ENCODE peak calls at places on chromosomes 2 and 18, in seven cellular contexts. One of them, this sample, is unnamed.

GRCh38 chr18:3593904-3594759 is 144.2 kb downstream of the TGIF1 start:
- DNase-seq in IMR-90: peak
- DNase-seq in stomach: peak
- DNase-seq in HCT116: peak
- DNase-seq in breast epithelium: peak
- DNase-seq in Peyer's patch: peak
- DNase-seq in body of pancreas: peak
- DNase-seq in this sample: peak

GRCh38 chr2:231662028-231662810 is 46.1 kb upstream of the PTMA start:
- DNase-seq in IMR-90: peak
- DNase-seq in stomach: peak
- DNase-seq in HCT116: peak
- DNase-seq in breast epithelium: peak
- DNase-seq in Peyer's patch: peak
- DNase-seq in body of pancreas: peak
- DNase-seq in this sample: peak

GRCh38 chr2:95698166-95698565 is 106.4 kb downstream of the TRIM43 start:
- DNase-seq in IMR-90: peak
- DNase-seq in stomach: no peak
- DNase-seq in HCT116: no peak
- DNase-seq in breast epithelium: no peak
- DNase-seq in Peyer's patch: no peak
- DNase-seq in body of pancreas: no peak
- DNase-seq in this sample: no peak

GRCh38 chr2:30026091-30027055 is 105.0 kb upstream of the ALK start:
- DNase-seq in IMR-90: peak
- DNase-seq in stomach: peak
- DNase-seq in HCT116: peak
- DNase-seq in breast epithelium: peak
- DNase-seq in Peyer's patch: no peak
- DNase-seq in body of pancreas: peak
- DNase-seq in this sample: peak

GRCh38 chr18:49490246-49490762 is 3.3 kb upstream of the C18orf32 start:
- DNase-seq in IMR-90: no peak
- DNase-seq in stomach: no peak
- DNase-seq in HCT116: no peak
- DNase-seq in breast epithelium: no peak
- DNase-seq in Peyer's patch: no peak
- DNase-seq in body of pancreas: no peak
- DNase-seq in this sample: no peak

GRCh38 chr2:171792922-171793580 is 101.0 kb downstream of the SLC25A12 start:
- DNase-seq in IMR-90: no peak
- DNase-seq in stomach: no peak
- DNase-seq in HCT116: no peak
- DNase-seq in breast epithelium: no peak
- DNase-seq in Peyer's patch: no peak
- DNase-seq in body of pancreas: no peak
- DNase-seq in this sample: no peak

GRCh38 chr2:50126845-50127244 is 905.1 kb downstream of the NRXN1 start:
- DNase-seq in IMR-90: no peak
- DNase-seq in stomach: no peak
- DNase-seq in HCT116: no peak
- DNase-seq in breast epithelium: peak
- DNase-seq in Peyer's patch: peak
- DNase-seq in body of pancreas: no peak
- DNase-seq in this sample: no peak

GRCh38 chr2:5546176-5546575 is 146.0 kb upstream of the SOX11 start:
- DNase-seq in IMR-90: peak
- DNase-seq in stomach: no peak
- DNase-seq in HCT116: no peak
- DNase-seq in breast epithelium: no peak
- DNase-seq in Peyer's patch: no peak
- DNase-seq in body of pancreas: no peak
- DNase-seq in this sample: no peak

GRCh38 chr18:67672142-67672541 is 155.6 kb upstream of the DSEL start:
- DNase-seq in IMR-90: peak
- DNase-seq in stomach: no peak
- DNase-seq in HCT116: no peak
- DNase-seq in breast epithelium: no peak
- DNase-seq in Peyer's patch: no peak
- DNase-seq in body of pancreas: no peak
- DNase-seq in this sample: no peak

GRCh38 chr2:186575856-186576255 is 14.0 kb upstream of the ITGAV start:
- DNase-seq in IMR-90: peak
- DNase-seq in stomach: no peak
- DNase-seq in HCT116: no peak
- DNase-seq in breast epithelium: no peak
- DNase-seq in Peyer's patch: no peak
- DNase-seq in body of pancreas: no peak
- DNase-seq in this sample: no peak

GRCh38 chr18:75538727-75539126 is 111.2 kb upstream of the SMIM21 start:
- DNase-seq in IMR-90: peak
- DNase-seq in stomach: no peak
- DNase-seq in HCT116: no peak
- DNase-seq in breast epithelium: no peak
- DNase-seq in Peyer's patch: no peak
- DNase-seq in body of pancreas: no peak
- DNase-seq in this sample: no peak

GRCh38 chr2:74501335-74502071 is 2.1 kb upstream of the LBX2 start:
- DNase-seq in IMR-90: no peak
- DNase-seq in stomach: no peak
- DNase-seq in HCT116: no peak
- DNase-seq in breast epithelium: no peak
- DNase-seq in Peyer's patch: no peak
- DNase-seq in body of pancreas: no peak
- DNase-seq in this sample: no peak

GRCh38 chr2:74504591-74504990 is 2.9 kb downstream of the PCGF1 start:
- DNase-seq in IMR-90: no peak
- DNase-seq in stomach: no peak
- DNase-seq in HCT116: no peak
- DNase-seq in breast epithelium: no peak
- DNase-seq in Peyer's patch: no peak
- DNase-seq in body of pancreas: no peak
- DNase-seq in this sample: no peak

GRCh38 chr2:74502147-74502719 is 2.8 kb upstream of the LBX2 start:
- DNase-seq in IMR-90: no peak
- DNase-seq in stomach: peak
- DNase-seq in HCT116: no peak
- DNase-seq in breast epithelium: no peak
- DNase-seq in Peyer's patch: peak
- DNase-seq in body of pancreas: peak
- DNase-seq in this sample: no peak

GRCh38 chr2:74503506-74504475 is 3.7 kb downstream of the PCGF1 start:
- DNase-seq in IMR-90: no peak
- DNase-seq in stomach: peak
- DNase-seq in HCT116: no peak
- DNase-seq in breast epithelium: no peak
- DNase-seq in Peyer's patch: no peak
- DNase-seq in body of pancreas: no peak
- DNase-seq in this sample: no peak

DNA sequence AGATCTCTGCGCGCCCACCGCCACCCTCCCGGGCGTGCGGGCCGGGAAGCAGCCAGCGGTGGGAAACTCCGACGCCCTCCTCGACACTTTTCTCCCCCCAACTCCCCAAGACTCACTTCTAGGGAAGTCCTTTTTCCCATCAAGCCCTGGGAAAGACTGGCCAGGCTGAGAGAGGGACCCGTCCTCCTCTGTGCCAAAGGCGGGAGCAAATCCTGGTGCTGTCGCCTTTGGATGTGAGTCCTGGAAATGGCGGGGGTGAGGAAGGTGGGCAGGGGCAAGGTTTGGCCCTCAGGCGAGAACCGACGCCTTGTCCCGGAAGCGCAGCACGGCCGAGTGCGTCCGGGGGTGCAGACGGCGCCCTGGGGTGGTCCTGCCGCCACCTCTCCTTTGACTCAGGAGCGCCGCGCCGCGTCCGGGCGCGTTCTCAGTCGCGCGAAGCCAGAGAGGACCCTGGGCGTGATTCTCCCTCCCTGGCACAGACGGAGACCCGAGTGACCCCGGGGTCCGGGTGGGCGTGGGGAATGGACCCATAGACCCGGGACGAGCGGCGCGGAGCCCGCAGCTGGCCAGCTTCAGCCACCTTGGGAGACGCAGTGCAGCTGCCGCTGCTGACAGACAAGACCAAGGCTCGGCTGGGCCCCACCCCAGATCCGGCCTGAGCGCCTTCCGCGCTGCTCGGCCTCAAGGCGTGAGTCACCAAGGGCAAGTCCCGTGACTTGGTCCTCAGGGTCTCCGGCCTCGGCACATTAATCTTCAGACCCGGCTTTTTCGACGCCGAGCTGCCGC is 3.5 kb upstream of the LBX2 start:
- DNase-seq in IMR-90: peak
- DNase-seq in stomach: peak
- DNase-seq in HCT116: peak
- DNase-seq in breast epithelium: no peak
- DNase-seq in Peyer's patch: peak
- DNase-seq in body of pancreas: peak
- DNase-seq in this sample: peak
- TF ChIP-seq POLR2A in IMR-90: peak
- TF ChIP-seq POLR2A in stomach: no peak
- TF ChIP-seq POLR2A in HCT116: peak
- TF ChIP-seq POLR2A in breast epithelium: no peak
- TF ChIP-seq POLR2A in Peyer's patch: peak
- TF ChIP-seq POLR2A in body of pancreas: peak
- TF ChIP-seq POLR2A in this sample: no peak

DNA sequence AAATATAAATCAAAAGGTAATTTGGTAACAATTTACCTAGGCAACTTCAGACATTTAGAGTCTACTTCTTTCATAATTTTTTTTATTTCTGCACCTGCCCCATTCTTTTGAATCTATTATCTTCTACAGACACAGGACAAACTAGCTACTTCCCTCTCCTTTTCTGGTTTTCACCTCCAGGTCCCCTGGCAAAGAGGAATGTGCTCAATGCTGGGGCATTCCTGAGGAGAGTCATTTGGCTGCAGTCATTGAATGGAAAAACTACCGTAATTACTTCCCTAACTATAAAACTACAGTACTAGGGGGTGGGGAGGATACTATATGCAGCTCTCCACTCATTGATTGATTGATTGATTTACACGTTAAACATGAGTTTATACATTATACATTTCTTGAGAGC is 11.3 kb upstream of the ARHGAP28 start:
- DNase-seq in IMR-90: no peak
- DNase-seq in stomach: no peak
- DNase-seq in HCT116: no peak
- DNase-seq in breast epithelium: no peak
- DNase-seq in Peyer's patch: no peak
- DNase-seq in body of pancreas: no peak
- DNase-seq in this sample: no peak
- H3K4me3 ChIP-seq in IMR-90: no peak
- H3K4me3 ChIP-seq in stomach: no peak
- H3K4me3 ChIP-seq in HCT116: no peak
- H3K4me3 ChIP-seq in breast epithelium: no peak
- H3K4me3 ChIP-seq in Peyer's patch: no peak
- H3K4me3 ChIP-seq in body of pancreas: no peak
- H3K4me3 ChIP-seq in this sample: no peak

GRCh38 chr2:241722896-241723454 is 11.5 kb upstream of the D2HGDH start:
- DNase-seq in IMR-90: no peak
- DNase-seq in stomach: no peak
- DNase-seq in HCT116: no peak
- DNase-seq in breast epithelium: no peak
- DNase-seq in Peyer's patch: no peak
- DNase-seq in body of pancreas: no peak
- DNase-seq in this sample: no peak
- TF ChIP-seq POLR2A in IMR-90: no peak
- TF ChIP-seq POLR2A in stomach: no peak
- TF ChIP-seq POLR2A in HCT116: no peak
- TF ChIP-seq POLR2A in breast epithelium: no peak
- TF ChIP-seq POLR2A in Peyer's patch: no peak
- TF ChIP-seq POLR2A in body of pancreas: no peak
- TF ChIP-seq POLR2A in this sample: no peak

GRCh38 chr2:165576409-165576808 is 106.9 kb downstream of the CSRNP3 start:
- DNase-seq in IMR-90: no peak
- DNase-seq in stomach: no peak
- DNase-seq in HCT116: no peak
- DNase-seq in breast epithelium: no peak
- DNase-seq in Peyer's patch: no peak
- DNase-seq in body of pancreas: no peak
- DNase-seq in this sample: no peak

GRCh38 chr2:165573534-165574461 is 104.3 kb downstream of the CSRNP3 start:
- DNase-seq in IMR-90: no peak
- DNase-seq in stomach: peak
- DNase-seq in HCT116: no peak
- DNase-seq in breast epithelium: no peak
- DNase-seq in Peyer's patch: peak
- DNase-seq in body of pancreas: peak
- DNase-seq in this sample: peak

GRCh38 chr2:165568361-165568760 is 98.9 kb downstream of the CSRNP3 start:
- DNase-seq in IMR-90: no peak
- DNase-seq in stomach: no peak
- DNase-seq in HCT116: no peak
- DNase-seq in breast epithelium: no peak
- DNase-seq in Peyer's patch: no peak
- DNase-seq in body of pancreas: no peak
- DNase-seq in this sample: no peak

GRCh38 chr2:165571477-165571876 is 102.0 kb downstream of the CSRNP3 start:
- DNase-seq in IMR-90: no peak
- DNase-seq in stomach: no peak
- DNase-seq in HCT116: no peak
- DNase-seq in breast epithelium: no peak
- DNase-seq in Peyer's patch: no peak
- DNase-seq in body of pancreas: no peak
- DNase-seq in this sample: no peak

DNA sequence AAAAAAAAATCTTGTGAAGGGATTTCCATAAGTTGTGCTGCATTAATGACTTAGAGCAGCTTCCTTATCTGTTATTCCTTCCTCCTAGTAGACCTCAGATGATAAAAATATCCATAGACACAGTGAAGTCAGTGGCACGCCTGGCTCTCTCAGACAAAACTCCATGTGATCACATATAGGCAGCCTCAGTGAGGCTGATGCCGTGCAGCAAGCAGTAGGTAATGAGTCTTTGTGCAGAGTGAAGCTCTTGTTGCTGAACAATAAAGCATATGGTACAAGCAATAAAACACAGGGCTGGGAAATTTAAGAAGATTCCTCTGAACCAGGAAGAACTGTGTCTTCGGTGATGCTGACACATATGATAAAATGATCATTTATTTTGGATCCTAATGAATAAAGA is 102.7 kb downstream of the CSRNP3 start:
- DNase-seq in IMR-90: no peak
- DNase-seq in stomach: no peak
- DNase-seq in HCT116: no peak
- DNase-seq in breast epithelium: no peak
- DNase-seq in Peyer's patch: no peak
- DNase-seq in body of pancreas: no peak
- DNase-seq in this sample: no peak
- H3K4me3 ChIP-seq in IMR-90: no peak
- H3K4me3 ChIP-seq in stomach: no peak
- H3K4me3 ChIP-seq in HCT116: no peak
- H3K4me3 ChIP-seq in breast epithelium: peak
- H3K4me3 ChIP-seq in Peyer's patch: no peak
- H3K4me3 ChIP-seq in body of pancreas: no peak
- H3K4me3 ChIP-seq in this sample: no peak